ENCODE peak calls at places on chromosomes 4 and X, in four cellular contexts. C is IMR-90, M is H9, O is mesendoderm. F is an unnamed sample.

GRCh38 chr4:5968246-5968645 is 50.0 kb downstream of the C4orf50 start:
- DNase-seq in C (no peak), M (no peak), O (no peak), F (no peak)

GRCh38 chr4:143711543-143712159 is 11.2 kb upstream of the FREM3 start:
- DNase-seq in C (no peak), M (peak; percentile 54), O (peak; percentile 50), F (no peak)

GRCh38 chr4:56674984-56675383 is 6.1 kb downstream of the HOPX start:
- DNase-seq in C (no peak), M (no peak), O (no peak), F (no peak)

GRCh38 chr4:112593438-112594133 is 43.1 kb downstream of the ZGRF1 start:
- DNase-seq in C (no peak), M (no peak), O (peak; percentile 2), F (no peak)

GRCh38 chrX:19795289-19795688 is 92.1 kb downstream of the SH3KBP1 start:
- DNase-seq in C (no peak), M (no peak), O (no peak), F (no peak)

GRCh38 chr4:144574004-144574403 is 72.0 kb upstream of the HHIP start:
- DNase-seq in C (no peak), M (no peak), O (no peak), F (no peak)

GRCh38 chr4:151673913-151674520 is 86.8 kb downstream of the GATB start:
- DNase-seq in C (no peak), M (no peak), O (no peak), F (no peak)

GRCh38 chrX:3592184-3592583 is 121.3 kb downstream of the PRKX start:
- DNase-seq in C (no peak), M (peak; percentile 93), O (peak; percentile 59), F (no peak)

GRCh38 chr4:113958766-113959540 is 20.5 kb downstream of the ARSJ start:
- DNase-seq in C (peak; percentile 97), M (no peak), O (peak; percentile 45), F (peak; percentile 95)

GRCh38 chr4:15241946-15242345 is 185.9 kb upstream of the C1QTNF7 start:
- DNase-seq in C (no peak), M (no peak), O (no peak), F (no peak)

GRCh38 chr4:110631582-110632505 is 9.0 kb upstream of the PITX2 start:
- DNase-seq in C (peak; percentile 84), M (peak; percentile 90), O (peak; percentile 97), F (peak; percentile 90)

GRCh38 chr4:177964061-177964460 is 521.8 kb upstream of the AGA start:
- DNase-seq in C (peak; percentile 67), M (no peak), O (no peak), F (no peak)

GRCh38 chrX:140034916-140035315 is 69.6 kb upstream of the CXorf66 start:
- DNase-seq in C (no peak), M (no peak), O (peak; percentile 8), F (no peak)

GRCh38 chrX:143664302-143664701 is 28.4 kb upstream of the SLITRK4 start:
- DNase-seq in C (no peak), M (no peak), O (peak; percentile 18), F (peak; percentile 21)

GRCh38 chr4:8694226-8694625 is 101.7 kb downstream of the CPZ start:
- DNase-seq in C (no peak), M (no peak), O (no peak), F (no peak)

DNA sequence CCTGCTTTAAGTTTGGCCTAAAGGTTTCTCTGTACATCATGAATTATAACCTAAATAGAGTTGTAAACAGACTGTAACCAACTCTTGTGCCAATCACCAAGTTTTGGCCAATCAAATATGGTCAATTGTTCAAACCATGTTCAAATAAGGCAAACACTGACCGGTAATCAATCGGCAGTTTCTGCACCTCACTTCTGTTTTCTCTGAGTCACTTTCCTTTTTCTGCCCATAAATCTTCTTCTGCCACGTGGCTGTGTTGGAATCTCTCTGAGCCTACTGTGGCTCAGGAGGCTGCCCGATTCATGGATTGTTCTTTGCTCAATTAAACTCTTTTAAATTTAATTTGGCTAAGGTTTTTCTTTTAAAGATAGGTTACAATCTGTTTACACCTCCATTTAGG is 16.5 kb upstream of the ENPP6 start:
- DNase-seq in C (no peak), M (no peak), O (no peak), F (no peak)
- H2AK5ac ChIP-seq in C (no peak overlapping the region), M (no peak overlapping the region), O (no peak overlapping the region), F (no peak overlapping the region)

DNA sequence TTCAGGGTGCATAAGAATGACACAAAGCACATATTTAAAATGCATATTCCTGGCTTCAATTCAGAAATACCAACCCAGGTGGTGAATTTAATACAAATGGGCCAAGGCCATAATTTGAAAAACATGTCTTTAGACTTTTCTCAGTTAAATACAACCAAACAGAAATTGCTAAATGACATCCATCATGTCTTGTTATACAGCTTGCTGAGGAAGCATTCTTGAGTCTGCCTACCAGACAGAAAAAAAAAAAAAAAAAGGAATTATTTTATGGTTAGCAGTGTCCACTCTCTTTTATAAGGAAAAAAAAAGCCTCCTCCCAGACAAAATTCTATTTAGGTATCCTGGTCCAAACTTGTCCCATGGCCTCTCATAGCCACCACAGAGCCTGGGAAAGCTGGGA is 119.0 kb downstream of the PAPSS1 start:
- DNase-seq in C (no peak), M (no peak), O (no peak), F (no peak)
- H2AK5ac ChIP-seq in C (peak overlapping the region; percentile 49), M (no peak overlapping the region), O (no peak overlapping the region), F (peak overlapping the region; percentile 5)

GRCh38 chr4:182805606-182806149 is 111.5 kb downstream of the DCTD start:
- DNase-seq in C (no peak), M (no peak), O (no peak), F (no peak)

GRCh38 chr4:182804131-182804530 is 113.1 kb downstream of the DCTD start:
- DNase-seq in C (no peak), M (no peak), O (no peak), F (no peak)

GRCh38 chr4:182802621-182803020 is 114.6 kb downstream of the DCTD start:
- DNase-seq in C (no peak), M (no peak), O (no peak), F (no peak)

GRCh38 chr4:182801626-182802025 is 115.6 kb downstream of the DCTD start:
- DNase-seq in C (no peak), M (no peak), O (no peak), F (no peak)

DNA sequence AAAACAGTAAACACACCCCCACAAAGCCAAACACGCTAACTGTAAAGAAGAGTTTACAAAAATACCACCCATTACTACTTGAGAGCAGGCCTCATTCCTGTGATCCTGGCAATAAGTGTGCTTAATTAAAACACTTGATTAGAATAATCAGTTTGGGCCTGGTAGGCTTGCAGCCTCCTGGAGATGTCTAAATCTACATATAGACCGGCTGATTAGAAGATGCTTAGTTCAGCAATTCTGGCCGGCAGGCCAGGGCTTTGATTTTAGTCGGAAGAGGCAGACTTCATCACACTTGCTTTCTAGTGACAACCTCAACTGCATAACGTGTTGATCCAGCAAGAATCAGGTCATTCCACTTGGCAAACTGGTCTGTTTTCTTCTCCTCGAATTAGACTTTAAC is 114.0 kb downstream of the DCTD start:
- DNase-seq in C (no peak), M (no peak), O (peak; percentile 70), F (no peak)
- H2AK5ac ChIP-seq in C (no peak overlapping the region), M (no peak overlapping the region), O (no peak overlapping the region), F (no peak overlapping the region)

GRCh38 chr4:3348621-3349020 is 55.8 kb downstream of the RGS12 start:
- DNase-seq in C (no peak), M (no peak), O (no peak), F (no peak)
- H2AK5ac ChIP-seq in C (no peak overlapping the region), M (no peak overlapping the region), O (no peak overlapping the region), F (no peak overlapping the region)

GRCh38 chr4:4386736-4387392 is at the start of gene NSG1:
- DNase-seq in C (peak; percentile 18), M (no peak), O (no peak), F (peak; percentile 48)
- H2AK5ac ChIP-seq in C (no peak within 1 kb of the TSS), M (no peak within 1 kb of the TSS), O (no peak within 1 kb of the TSS), F (no peak within 1 kb of the TSS)

DNA sequence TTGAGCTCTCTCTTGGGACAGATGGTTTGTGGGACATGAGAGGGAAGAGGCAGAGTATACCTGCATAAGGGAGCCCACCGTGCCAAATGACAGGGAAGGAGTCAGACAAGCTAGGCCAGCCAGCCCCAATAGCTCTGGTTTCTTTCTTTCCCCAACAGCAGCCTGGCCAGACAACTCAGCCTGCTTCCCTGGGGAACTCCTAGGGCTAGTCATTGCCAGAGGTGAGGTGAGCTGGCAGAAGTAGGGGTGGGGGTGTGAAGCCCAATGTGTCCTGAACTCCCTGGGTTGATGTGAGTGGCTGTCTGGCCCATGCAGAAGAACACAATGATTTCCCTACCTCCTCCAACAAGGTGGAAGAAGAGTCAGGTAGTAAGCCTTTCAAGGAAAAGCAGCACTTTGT is 135.5 kb downstream of the AMMECR1 start:
- DNase-seq in C (peak; percentile 43), M (no peak), O (no peak), F (peak; percentile 49)
- H2AK5ac ChIP-seq in C (no peak overlapping the region), M (no peak overlapping the region), O (no peak overlapping the region), F (no peak overlapping the region)

DNA sequence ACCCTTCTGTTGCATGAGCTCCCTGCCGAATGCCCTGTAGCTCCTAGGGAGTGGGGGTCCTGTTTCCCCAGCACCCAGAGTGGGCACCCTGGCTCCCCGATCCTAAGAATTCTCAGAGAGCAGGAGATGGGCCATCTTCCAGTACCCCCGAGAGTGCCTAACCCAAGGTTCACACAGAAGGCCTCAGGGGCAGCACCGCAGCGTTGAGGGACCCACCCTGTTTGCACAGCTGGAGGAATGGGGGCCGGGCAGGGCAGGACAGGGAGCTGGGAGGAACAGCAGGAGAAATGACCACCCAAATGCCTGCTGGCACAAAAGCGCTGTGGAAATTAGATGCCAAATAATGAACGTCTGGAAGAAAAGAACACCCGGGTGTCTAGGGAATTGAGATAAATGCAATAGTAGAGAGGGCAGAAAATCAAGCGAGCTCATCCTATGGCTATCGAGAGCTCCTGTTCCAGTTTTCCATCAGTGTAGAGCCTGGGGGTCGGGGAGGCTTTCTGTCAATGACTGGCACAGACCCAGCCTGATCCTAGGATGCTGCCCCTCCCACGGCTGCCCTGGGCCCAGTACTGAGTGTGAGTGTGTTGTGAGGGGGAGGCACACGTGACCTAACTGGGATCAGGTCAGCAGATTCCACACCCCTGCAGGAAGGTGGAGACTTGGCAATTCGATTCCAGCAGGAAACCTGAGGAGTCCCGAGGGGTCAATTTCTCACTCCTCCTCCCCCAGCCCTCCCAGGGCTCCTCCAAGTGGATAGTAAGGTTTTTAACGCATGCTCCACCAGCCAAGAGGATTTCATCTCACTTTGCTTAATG is 25.6 kb downstream of the SEPTIN6 start:
- DNase-seq in C (no peak), M (no peak), O (peak; percentile 46), F (no peak)
- H2AK5ac ChIP-seq in C (no peak overlapping the region), M (no peak overlapping the region), O (no peak overlapping the region), F (no peak overlapping the region)

F was measured in mesenchymal stem cell.